ENCODE peak calls at places on chromosomes 5 and 9, in five cellular contexts. V is heart left ventricle, E is transverse colon, K is tibial nerve, H is endothelial cell of umbilical vein. M is an unnamed sample.

GRCh38 chr5:132059696-132060500 is 557 bp upstream of the IL3 start:
- DNase-seq in V (peak; percentile 51), H (no peak), E (peak; percentile 2), K (peak; percentile 5), M (no peak)

GRCh38 chr5:159096555-159097460 is 2.9 kb downstream of the EBF1 start:
- DNase-seq in E (no peak), K (no peak), H (no peak), V (no peak), M (no peak)

GRCh38 chr5:6545770-6546690 is 86.8 kb downstream of the NSUN2 start:
- DNase-seq in E (no peak), K (no peak), H (no peak), V (no peak), M (no peak)

GRCh38 chr5:126857472-126858410 is 80.8 kb downstream of the LMNB1 start:
- DNase-seq in E (no peak), K (no peak), V (no peak), H (no peak), M (no peak)

GRCh38 chr9:77015291-77016048 is 4.0 kb upstream of the FOXB2 start:
- DNase-seq in E (no peak), K (no peak), V (no peak), H (no peak), M (no peak)

GRCh38 chr5:143471666-143472411 is 68.4 kb upstream of the NR3C1 start:
- DNase-seq in V (no peak), K (no peak), E (no peak), H (no peak), M (no peak)

GRCh38 chr5:127373858-127374491 is 83.4 kb downstream of the MEGF10 start:
- DNase-seq in V (no peak), H (no peak), E (no peak), K (no peak), M (peak; percentile 29)

GRCh38 chr9:94717656-94718225 is 8.8 kb upstream of the AOPEP start:
- DNase-seq in K (no peak), H (no peak), V (no peak), E (no peak), M (no peak)

DNA sequence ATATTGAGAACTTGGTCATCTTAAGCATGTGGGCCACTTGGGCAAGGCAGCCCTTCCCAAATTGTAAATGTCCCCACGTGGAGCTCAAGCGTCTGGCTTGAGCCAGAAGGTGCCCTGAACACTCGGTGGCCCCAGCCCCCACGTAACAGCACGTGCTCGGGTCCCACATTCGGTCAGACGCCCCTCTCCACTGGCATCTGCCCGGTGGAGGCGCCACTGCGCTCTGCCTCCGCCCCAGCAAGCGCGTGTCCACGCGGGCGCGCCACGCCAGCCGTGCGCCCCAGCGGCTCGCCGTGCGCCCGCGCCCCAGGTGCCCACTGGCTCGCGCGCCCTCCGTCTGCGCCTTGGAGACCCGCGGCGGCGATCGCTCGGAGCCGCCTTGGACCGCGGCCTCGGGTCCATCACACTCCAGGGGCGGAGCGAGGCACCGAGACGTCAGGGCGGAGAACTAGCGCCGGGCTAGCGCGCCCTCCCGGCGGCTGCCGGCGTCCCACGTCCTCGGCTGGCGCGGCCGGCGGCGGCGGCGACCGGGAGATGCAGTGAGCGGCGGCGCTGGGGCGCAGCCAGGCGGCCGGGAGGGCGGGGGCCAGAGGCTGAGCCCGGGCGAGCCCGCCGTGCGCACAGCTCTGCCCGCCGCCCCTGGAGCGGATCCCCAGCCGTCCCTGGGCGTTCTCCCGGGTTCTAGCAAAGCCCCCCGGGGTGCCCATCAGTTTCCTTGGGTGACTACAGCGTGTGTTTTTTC is at the start of gene PALM2AKAP2:
- DNase-seq in H (no peak), V (peak; percentile 86), E (peak; percentile 41), K (no peak), M (peak; percentile 24)
- TF ChIP-seq POLR2A in H (no peak), V (peak; percentile 25), E (no peak), K (no peak), M (no peak)

GRCh38 chr9:33082135-33082534 is 5.7 kb upstream of the SMU1 start:
- DNase-seq in H (peak; percentile 15), V (no peak), E (no peak), K (no peak), M (no peak)

GRCh38 chr9:33080534-33080933 is 4.1 kb upstream of the SMU1 start:
- DNase-seq in E (no peak), K (no peak), V (no peak), H (no peak), M (no peak)

GRCh38 chr9:33081128-33081851 is 4.8 kb upstream of the SMU1 start:
- DNase-seq in E (peak; percentile 54), H (peak; percentile 95), K (no peak), V (no peak), M (peak; percentile 81)

GRCh38 chr9:33076031-33076359 is 479 bp downstream of the SMU1 start:
- DNase-seq in V (no peak), H (no peak), K (no peak), E (no peak), M (peak; percentile 82)

DNA sequence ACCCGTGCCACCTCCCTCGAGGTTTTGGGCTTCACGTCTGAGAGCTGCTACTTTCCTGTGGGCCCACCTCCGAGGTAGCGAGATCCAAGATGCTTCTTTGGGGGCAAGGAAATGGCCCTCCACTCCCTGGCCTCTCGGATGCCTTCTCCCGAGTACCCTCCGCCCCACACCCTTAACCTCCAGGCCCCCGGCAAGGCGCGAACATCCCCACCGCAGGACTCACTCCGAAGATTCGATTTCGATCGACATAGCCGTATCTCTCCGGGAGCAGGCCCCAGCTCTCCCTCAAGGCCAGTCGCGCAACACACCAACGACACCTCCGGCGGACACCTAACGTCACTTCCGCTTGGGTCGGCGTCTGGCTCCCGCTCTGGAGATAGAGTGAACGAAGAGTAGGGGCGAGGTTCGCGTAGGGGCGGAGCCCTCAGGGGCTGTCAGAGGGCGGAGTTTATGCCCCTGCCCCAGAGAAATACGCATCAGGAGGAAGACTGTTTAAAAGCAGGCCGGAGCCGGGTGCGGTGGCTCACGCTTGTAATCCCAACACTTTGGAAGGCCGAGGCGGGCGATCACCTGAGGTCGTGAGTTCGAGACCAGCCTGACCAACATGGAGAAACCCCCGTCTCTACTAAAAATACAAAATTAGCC is at the start of gene SMU1:
- DNase-seq in E (peak; percentile 97), V (peak; percentile 98), K (peak; percentile 93), H (peak; percentile 99), M (peak; percentile 98)
- TF ChIP-seq POLR2A in E (peak; percentile 91), V (peak; percentile 86), K (peak; percentile 57), H (peak; percentile 69), M (peak; percentile 92)

DNA sequence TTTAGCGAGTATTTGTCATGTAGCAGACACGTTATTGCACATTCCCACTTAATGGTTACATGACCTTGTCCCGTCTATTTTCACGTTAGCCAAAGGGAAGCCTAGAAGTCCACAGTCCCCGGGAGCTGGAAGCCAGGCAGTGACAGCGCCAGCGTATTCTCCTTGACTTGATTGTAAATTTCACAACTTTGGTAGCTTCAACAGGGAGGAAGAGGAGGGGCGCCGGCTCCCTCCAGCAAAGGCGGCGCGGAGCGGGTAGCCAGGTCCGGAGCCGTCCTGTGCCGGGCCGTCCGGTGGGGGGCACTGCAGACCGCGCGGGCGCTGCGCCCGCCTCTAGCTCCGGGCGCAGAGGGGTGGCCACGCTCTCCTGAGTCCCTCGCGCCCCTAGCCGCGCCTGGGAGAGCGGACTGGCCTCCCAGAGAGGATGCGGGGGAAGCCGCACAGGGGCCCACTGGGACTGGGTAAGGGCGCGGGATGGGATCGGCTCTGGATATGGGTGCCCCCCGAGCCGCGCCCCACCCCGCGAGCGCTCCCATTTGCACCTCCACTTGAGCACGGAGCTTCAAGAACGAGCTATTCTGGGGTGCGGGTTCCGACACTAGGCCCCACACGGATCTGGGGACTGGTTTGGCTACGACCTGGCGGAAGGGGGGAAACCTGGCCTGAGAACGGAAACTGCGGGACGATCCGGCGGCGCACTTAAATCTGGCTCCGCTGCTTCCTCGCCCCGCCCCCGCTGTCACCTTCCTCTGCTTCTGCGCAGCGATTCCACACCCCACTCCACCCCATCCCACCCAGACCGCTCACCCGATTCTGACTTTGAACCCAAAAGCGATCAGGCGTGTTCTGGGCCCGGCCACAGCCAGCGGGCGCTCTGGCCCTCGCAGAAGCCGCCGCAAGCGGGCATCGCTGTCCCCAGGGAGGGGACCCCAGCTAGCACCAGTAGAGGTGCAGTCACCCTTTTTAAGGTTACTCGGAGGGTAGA is 23.8 kb downstream of the KLF4 start:
- DNase-seq in H (peak; percentile 47), V (peak; percentile 87), E (peak; percentile 75), K (peak; percentile 68), M (peak; percentile 14)
- TF ChIP-seq POLR2A in H (no peak), V (no peak), E (peak; percentile 18), K (no peak), M (no peak)

DNA sequence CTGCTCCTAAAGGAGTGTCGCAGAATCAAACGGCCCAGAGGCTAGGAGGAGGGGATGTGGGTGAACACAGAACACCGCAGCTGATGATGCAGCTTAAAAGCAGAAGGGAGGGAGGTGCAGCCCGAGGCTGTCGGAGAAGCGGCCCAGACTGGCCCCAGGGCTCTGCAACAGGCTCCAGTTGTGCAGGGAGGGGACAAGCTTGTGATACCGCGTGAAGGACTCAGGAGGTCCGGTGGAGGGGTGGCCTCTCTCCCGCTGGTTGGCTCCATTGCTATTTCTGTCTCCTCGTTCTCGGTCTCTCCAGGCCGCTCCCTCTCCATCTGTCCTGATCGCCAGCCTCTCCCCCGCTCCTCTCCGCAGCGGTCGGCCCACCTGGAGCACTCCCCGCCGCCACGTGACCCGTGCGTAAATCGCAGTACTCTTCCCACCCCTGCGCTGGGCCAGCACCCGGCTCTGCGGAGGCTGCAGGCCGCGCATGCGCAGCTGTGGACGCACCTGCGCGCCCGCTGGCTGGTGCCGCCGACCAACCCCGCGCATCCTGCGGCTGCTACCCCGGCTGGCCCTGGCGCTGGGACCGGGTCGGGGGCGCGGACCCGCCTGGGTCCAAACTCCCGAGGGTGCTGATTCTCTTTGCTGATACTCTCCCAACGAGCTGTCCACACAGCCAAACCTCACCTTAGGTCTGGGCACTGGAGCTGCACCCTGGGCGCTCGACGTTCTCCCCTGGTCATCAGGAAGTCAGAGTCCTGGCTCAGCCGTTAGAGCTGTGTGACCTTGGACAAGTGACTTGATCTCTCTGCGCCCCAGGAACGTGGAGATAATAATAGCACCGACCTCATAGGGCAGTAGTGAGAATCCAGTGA is 3.7 kb upstream of the STXBP1 start:
- DNase-seq in K (peak; percentile 34), H (peak; percentile 55), V (peak; percentile 88), E (peak; percentile 79), M (peak; percentile 35)
- TF ChIP-seq POLR2A in K (no peak), H (no peak), V (no peak), E (no peak), M (no peak)

GRCh38 chr5:176387384-176387925 is 943 bp downstream of the NOP16 start:
- DNase-seq in V (no peak), K (no peak), H (peak; percentile 18), E (no peak), M (peak; percentile 31)

GRCh38 chr5:176388341-176389113 is at the start of the genes HIGD2A and NOP16:
- DNase-seq in V (peak; percentile 98), E (peak; percentile 100), H (peak; percentile 98), K (peak; percentile 99), M (peak; percentile 99)

GRCh38 chr5:176388003-176388340 is 426 bp downstream of the NOP16 start:
- DNase-seq in H (no peak), K (no peak), E (no peak), V (no peak), M (peak; percentile 63)

GRCh38 chr5:176391479-176391878 is 2.9 kb downstream of the HIGD2A start:
- DNase-seq in E (no peak), V (no peak), K (no peak), H (no peak), M (no peak)

DNA sequence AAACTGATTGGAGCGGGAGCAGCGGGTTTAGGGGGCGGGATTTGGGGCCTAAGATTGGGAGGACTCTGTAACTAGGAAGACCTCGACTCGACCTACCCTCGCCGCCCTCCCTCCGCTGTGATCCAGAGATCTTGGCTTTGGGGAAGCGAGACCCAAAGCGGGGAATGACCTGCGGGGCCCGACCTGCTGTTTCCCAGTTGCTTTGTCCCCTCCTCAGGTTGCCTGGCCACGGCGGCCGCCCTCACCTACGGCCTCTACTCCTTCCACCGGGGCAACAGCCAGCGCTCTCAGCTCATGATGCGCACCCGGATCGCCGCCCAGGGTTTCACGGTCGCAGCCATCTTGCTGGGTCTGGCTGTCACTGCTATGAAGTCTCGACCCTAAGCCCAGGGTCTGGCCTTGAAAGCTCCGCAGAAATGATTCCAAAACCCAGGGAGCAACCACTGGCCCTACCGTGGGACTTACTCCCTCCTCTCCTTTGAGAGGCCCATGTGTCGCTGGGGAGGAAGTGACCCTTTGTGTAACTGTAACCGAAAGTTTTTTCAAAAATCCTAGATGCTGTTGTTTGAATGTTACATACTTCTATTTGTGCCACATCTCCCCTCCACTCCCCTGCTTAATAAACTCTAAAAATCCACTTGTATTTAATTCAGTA is 690 bp downstream of the HIGD2A start:
- DNase-seq in E (no peak), H (no peak), K (no peak), V (no peak), M (no peak)
- TF ChIP-seq POLR2A in E (peak; percentile 96), H (peak; percentile 72), K (peak; percentile 74), V (peak; percentile 73), M (peak; percentile 87)

M was measured in erythroblast.